ENCODE peak calls at places on chromosomes 2 and 18, in six cellular contexts. X is foreskin fibroblast, O is IMR-90, J is Calu3, R is fibroblast of lung, C is sigmoid colon. P is an unnamed sample.

GRCh38 chr2:236179653-236180500 is 11.7 kb upstream of the GBX2 start:
- DNase-seq in X (peak), O (peak), J (no peak), R (peak), C (peak), P (peak)

GRCh38 chr2:160227252-160227651 is 27.2 kb upstream of the ITGB6 start:
- DNase-seq in X (peak), O (peak), J (no peak), R (peak), C (no peak), P (peak)

GRCh38 chr18:25164837-25165791 is 186.9 kb downstream of the ZNF521 start:
- DNase-seq in X (peak), O (peak), J (no peak), R (peak), C (no peak), P (peak)

GRCh38 chr2:106009096-106009495 is 185.0 kb downstream of the UXS1 start:
- DNase-seq in X (no peak), O (no peak), J (no peak), R (no peak), C (no peak), P (no peak)

GRCh38 chr2:168192839-168193616 is 54.4 kb downstream of the STK39 start:
- DNase-seq in X (peak), O (no peak), J (peak), R (peak), C (no peak), P (no peak)

GRCh38 chr2:4715065-4715464 is 977.1 kb upstream of the SOX11 start:
- DNase-seq in X (no peak), O (no peak), J (no peak), R (no peak), C (no peak), P (no peak)

GRCh38 chr2:239369631-239370161 is 31.1 kb downstream of the HDAC4 start:
- DNase-seq in X (peak), O (no peak), J (no peak), R (no peak), C (peak), P (peak)

GRCh38 chr2:159449504-159450124 is 163.1 kb upstream of the WDSUB1 start:
- DNase-seq in X (no peak), O (peak), J (no peak), R (no peak), C (no peak), P (no peak)

GRCh38 chr2:181456660-181457120 is 496 bp upstream of the ITGA4 start:
- DNase-seq in X (peak), O (peak), J (no peak), R (peak), C (peak), P (no peak)

GRCh38 chr2:173101687-173102086 is 26.0 kb downstream of the MAP3K20 start:
- DNase-seq in X (peak), O (peak), J (no peak), R (no peak), C (no peak), P (no peak)

GRCh38 chr18:57802869-57803118 is 321 bp downstream of the ATP8B1 start:
- DNase-seq in X (no peak), O (no peak), J (no peak), R (no peak), C (no peak), P (no peak)

GRCh38 chr2:107502463-107503079 is 324.1 kb upstream of the RGPD4 start:
- DNase-seq in X (no peak), O (no peak), J (no peak), R (no peak), C (no peak), P (no peak)

GRCh38 chr18:23406271-23406787 is 46.8 kb upstream of the RIOK3 start:
- DNase-seq in X (peak), O (peak), J (no peak), R (peak), C (no peak), P (peak)

GRCh38 chr2:233084488-233084887 is 24.3 kb downstream of the INPP5D start:
- DNase-seq in X (no peak), O (no peak), J (no peak), R (no peak), C (peak), P (no peak)

GRCh38 chr2:25160376-25160775 is 8.0 kb downstream of the POMC start:
- DNase-seq in X (no peak), O (no peak), J (no peak), R (no peak), C (no peak), P (no peak)

GRCh38 chr2:219684721-219685689 is 57.6 kb downstream of the SLC4A3 start:
- DNase-seq in X (peak), O (peak), J (peak), R (peak), C (peak), P (no peak)

GRCh38 chr18:3902676-3903075 is 452.7 kb downstream of the TGIF1 start:
- DNase-seq in X (peak), O (peak), J (no peak), R (no peak), C (no peak), P (no peak)

GRCh38 chr18:26455639-26456038 is 92.7 kb downstream of the KCTD1 start:
- DNase-seq in X (no peak), O (no peak), J (no peak), R (no peak), C (no peak), P (no peak)

GRCh38 chr2:54691439-54692135 is 31.9 kb upstream of the EML6 start:
- DNase-seq in X (no peak), O (no peak), J (peak), R (no peak), C (no peak), P (no peak)

GRCh38 chr18:73979742-73980141 is 167.9 kb downstream of the FBXO15 start:
- DNase-seq in X (peak), O (peak), J (no peak), R (peak), C (no peak), P (peak)

GRCh38 chr2:239601201-239601851 is 200.5 kb upstream of the HDAC4 start:
- DNase-seq in X (no peak), O (no peak), J (no peak), R (no peak), C (peak), P (no peak)

GRCh38 chr2:88265352-88265960 is 95.3 kb downstream of the THNSL2 start:
- DNase-seq in X (peak), O (peak), J (peak), R (peak), C (no peak), P (no peak)

GRCh38 chr2:54955674-54956391 is 94.4 kb downstream of the RTN4 start:
- DNase-seq in X (no peak), O (no peak), J (peak), R (no peak), C (no peak), P (no peak)

GRCh38 chr2:54416938-54417337 is 39.2 kb upstream of the SPTBN1 start:
- DNase-seq in X (no peak), O (no peak), J (no peak), R (no peak), C (no peak), P (no peak)

GRCh38 chr2:120262150-120262549 is 9.5 kb downstream of the RALB start:
- DNase-seq in X (no peak), O (no peak), J (no peak), R (no peak), C (no peak), P (no peak)

GRCh38 chr2:150255528-150255927 is 231.9 kb downstream of the RND3 start:
- DNase-seq in X (peak), O (peak), J (no peak), R (peak), C (no peak), P (peak)

GRCh38 chr2:120617055-120617454 is 118.6 kb upstream of the GLI2 start:
- DNase-seq in X (peak), O (no peak), J (no peak), R (no peak), C (no peak), P (no peak)

GRCh38 chr2:109331864-109332848 is 203.2 kb downstream of the SH3RF3 start:
- DNase-seq in X (peak), O (peak), J (no peak), R (peak), C (peak), P (peak)

GRCh38 chr2:44009136-44009744 is 13.5 kb upstream of the LRPPRC start:
- DNase-seq in X (no peak), O (no peak), J (no peak), R (no peak), C (no peak), P (no peak)
- TF ChIP-seq CTCF in X (no peak), O (no peak), J (no peak), R (no peak), C (no peak), P (peak)

GRCh38 chr2:66095820-66096219 is 339.1 kb upstream of the MEIS1 start:
- DNase-seq in X (no peak), O (no peak), J (no peak), R (no peak), C (no peak), P (no peak)
- TF ChIP-seq CTCF in X (no peak), O (no peak), J (no peak), R (no peak), C (no peak), P (no peak)

DNA sequence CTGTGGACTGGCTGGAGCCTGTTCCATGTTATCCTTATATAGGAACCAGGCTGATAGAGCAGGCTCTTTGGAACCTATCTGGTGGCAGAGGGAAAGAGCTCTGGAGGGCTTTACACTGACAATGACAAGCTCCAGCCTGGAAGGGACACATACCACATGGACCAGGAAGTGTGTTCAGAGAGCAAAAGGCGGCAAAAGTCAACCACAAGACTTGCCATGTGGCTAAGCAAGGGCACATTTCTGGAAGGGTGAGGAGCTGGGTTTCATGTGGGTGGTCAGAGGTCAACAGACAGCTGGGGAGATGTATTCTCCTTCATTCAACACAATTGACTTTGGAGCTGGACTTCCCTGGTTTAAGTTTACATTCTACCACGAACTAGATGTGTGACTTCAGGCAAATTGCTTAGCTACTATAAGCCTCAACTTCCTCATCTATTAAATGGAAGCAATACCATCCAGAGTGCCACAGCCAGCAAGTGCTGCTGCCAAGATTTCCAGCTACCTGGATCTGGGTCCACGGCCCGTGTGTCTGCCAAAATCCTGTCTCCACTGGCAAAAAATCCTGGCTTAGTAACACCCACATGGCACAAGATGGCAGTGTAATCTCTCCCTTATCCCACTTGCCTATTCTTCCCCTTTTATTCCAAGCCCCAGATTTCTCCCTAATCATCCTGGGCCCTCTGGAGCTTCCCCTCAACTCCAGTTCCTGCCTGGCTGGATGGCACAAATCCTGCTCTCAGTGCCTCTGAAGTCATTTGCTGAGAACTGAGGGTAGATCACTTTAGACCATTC is 325.3 kb downstream of the DYSF start:
- DNase-seq in X (peak), O (no peak), J (no peak), R (no peak), C (no peak), P (no peak)
- TF ChIP-seq CTCF in X (peak), O (no peak), J (no peak), R (peak), C (no peak), P (peak)

DNA sequence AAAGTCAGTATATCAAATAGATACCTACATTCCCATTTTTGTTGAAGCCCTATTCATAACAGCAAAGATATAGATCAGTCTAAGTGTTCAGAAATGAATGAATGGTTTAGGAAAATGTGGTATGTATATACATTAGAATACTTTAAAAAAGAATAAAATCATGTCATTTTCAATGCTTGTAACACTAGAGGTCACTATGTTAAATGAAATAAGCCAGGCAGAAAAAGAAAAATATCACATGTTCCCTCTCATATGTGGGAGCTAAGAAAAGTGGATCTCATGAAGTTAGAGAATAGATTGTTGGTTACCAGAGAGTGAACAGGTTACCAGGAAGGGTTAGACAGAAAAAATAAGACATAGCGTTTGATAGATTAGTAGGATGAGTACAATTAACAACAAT is 1111.0 kb upstream of the SLC39A10 start:
- DNase-seq in X (peak), O (no peak), J (no peak), R (peak), C (no peak), P (no peak)
- TF ChIP-seq CTCF in X (no peak), O (peak), J (peak), R (no peak), C (no peak), P (peak)

GRCh38 chr2:64915510-64915900 is 73.7 kb upstream of the SLC1A4 start:
- DNase-seq in X (peak), O (no peak), J (no peak), R (no peak), C (no peak), P (no peak)

GRCh38 chr2:64919261-64919660 is 69.9 kb upstream of the SLC1A4 start:
- DNase-seq in X (no peak), O (no peak), J (no peak), R (no peak), C (no peak), P (no peak)

GRCh38 chr2:64914247-64914646 is 75.0 kb upstream of the SLC1A4 start:
- DNase-seq in X (no peak), O (no peak), J (no peak), R (no peak), C (no peak), P (no peak)

GRCh38 chr2:64914735-64915509 is 74.3 kb upstream of the SLC1A4 start:
- DNase-seq in X (peak), O (peak), J (no peak), R (peak), C (peak), P (no peak)

GRCh38 chr2:64918220-64918886 is 70.8 kb upstream of the SLC1A4 start:
- DNase-seq in X (no peak), O (no peak), J (no peak), R (no peak), C (no peak), P (no peak)
- TF ChIP-seq CTCF in X (no peak), O (no peak), J (no peak), R (no peak), C (no peak), P (no peak)